ENCODE peak calls at places on chromosomes 11 and 22, in eight cellular contexts. One of them, this sample, is unnamed.

GRCh38 chr11:26599421-26599820 is 27.4 kb upstream of the MUC15 start:
- DNase-seq in LHCN-M2: peak
- DNase-seq in astrocyte of the cerebellum: peak
- DNase-seq in NCI-H774: peak
- DNase-seq in activated effector memory CD4-positive, alpha-beta T cell treated with Interleukin-2 at 50 U/mL for 16 hours: no peak
- DNase-seq in coronary artery: no peak
- DNase-seq in bronchial epithelial cell: peak
- DNase-seq in stimulated activated CD8-positive, alpha-beta memory T cell treated with anti-CD3 and anti-CD28 coated beads, Interleukin-4, amount 100 ng/mL, for 24 hours: no peak
- DNase-seq in this sample: no peak

GRCh38 chr22:48825802-48826520 is 1001.7 kb downstream of the BRD1 start:
- DNase-seq in LHCN-M2: no peak
- DNase-seq in astrocyte of the cerebellum: no peak
- DNase-seq in NCI-H774: no peak
- DNase-seq in activated effector memory CD4-positive, alpha-beta T cell treated with Interleukin-2 at 50 U/mL for 16 hours: no peak
- DNase-seq in coronary artery: peak
- DNase-seq in bronchial epithelial cell: no peak
- DNase-seq in stimulated activated CD8-positive, alpha-beta memory T cell treated with anti-CD3 and anti-CD28 coated beads, Interleukin-4, amount 100 ng/mL, for 24 hours: no peak
- DNase-seq in this sample: no peak

GRCh38 chr11:130979386-130979972 is 63.2 kb upstream of the SNX19 start:
- DNase-seq in LHCN-M2: peak
- DNase-seq in astrocyte of the cerebellum: peak
- DNase-seq in NCI-H774: no peak
- DNase-seq in activated effector memory CD4-positive, alpha-beta T cell treated with Interleukin-2 at 50 U/mL for 16 hours: no peak
- DNase-seq in coronary artery: no peak
- DNase-seq in bronchial epithelial cell: peak
- DNase-seq in stimulated activated CD8-positive, alpha-beta memory T cell treated with anti-CD3 and anti-CD28 coated beads, Interleukin-4, amount 100 ng/mL, for 24 hours: no peak
- DNase-seq in this sample: no peak

GRCh38 chr11:67442504-67443398 is 525 bp downstream of the CORO1B start:
- DNase-seq in LHCN-M2: no peak
- DNase-seq in astrocyte of the cerebellum: no peak
- DNase-seq in NCI-H774: no peak
- DNase-seq in activated effector memory CD4-positive, alpha-beta T cell treated with Interleukin-2 at 50 U/mL for 16 hours: no peak
- DNase-seq in coronary artery: no peak
- DNase-seq in bronchial epithelial cell: no peak
- DNase-seq in stimulated activated CD8-positive, alpha-beta memory T cell treated with anti-CD3 and anti-CD28 coated beads, Interleukin-4, amount 100 ng/mL, for 24 hours: no peak
- DNase-seq in this sample: no peak

GRCh38 chr22:43625242-43625641 is 186.9 kb downstream of the EFCAB6 start:
- DNase-seq in LHCN-M2: no peak
- DNase-seq in astrocyte of the cerebellum: peak
- DNase-seq in NCI-H774: no peak
- DNase-seq in activated effector memory CD4-positive, alpha-beta T cell treated with Interleukin-2 at 50 U/mL for 16 hours: no peak
- DNase-seq in coronary artery: no peak
- DNase-seq in bronchial epithelial cell: no peak
- DNase-seq in stimulated activated CD8-positive, alpha-beta memory T cell treated with anti-CD3 and anti-CD28 coated beads, Interleukin-4, amount 100 ng/mL, for 24 hours: no peak
- DNase-seq in this sample: no peak

GRCh38 chr22:46695346-46696224 is 42.5 kb downstream of the CERK start:
- DNase-seq in LHCN-M2: no peak
- DNase-seq in astrocyte of the cerebellum: no peak
- DNase-seq in NCI-H774: no peak
- DNase-seq in activated effector memory CD4-positive, alpha-beta T cell treated with Interleukin-2 at 50 U/mL for 16 hours: no peak
- DNase-seq in coronary artery: no peak
- DNase-seq in bronchial epithelial cell: no peak
- DNase-seq in stimulated activated CD8-positive, alpha-beta memory T cell treated with anti-CD3 and anti-CD28 coated beads, Interleukin-4, amount 100 ng/mL, for 24 hours: no peak
- DNase-seq in this sample: no peak

GRCh38 chr11:125297346-125297910 is 132.9 kb downstream of the PKNOX2 start:
- DNase-seq in LHCN-M2: no peak
- DNase-seq in astrocyte of the cerebellum: no peak
- DNase-seq in NCI-H774: no peak
- DNase-seq in activated effector memory CD4-positive, alpha-beta T cell treated with Interleukin-2 at 50 U/mL for 16 hours: no peak
- DNase-seq in coronary artery: no peak
- DNase-seq in bronchial epithelial cell: no peak
- DNase-seq in stimulated activated CD8-positive, alpha-beta memory T cell treated with anti-CD3 and anti-CD28 coated beads, Interleukin-4, amount 100 ng/mL, for 24 hours: no peak
- DNase-seq in this sample: no peak

GRCh38 chr22:47332246-47332980 is 570.0 kb downstream of the TBC1D22A start:
- DNase-seq in LHCN-M2: no peak
- DNase-seq in astrocyte of the cerebellum: no peak
- DNase-seq in NCI-H774: no peak
- DNase-seq in activated effector memory CD4-positive, alpha-beta T cell treated with Interleukin-2 at 50 U/mL for 16 hours: no peak
- DNase-seq in coronary artery: no peak
- DNase-seq in bronchial epithelial cell: no peak
- DNase-seq in stimulated activated CD8-positive, alpha-beta memory T cell treated with anti-CD3 and anti-CD28 coated beads, Interleukin-4, amount 100 ng/mL, for 24 hours: no peak
- DNase-seq in this sample: no peak

GRCh38 chr11:19660076-19660475 is 52.6 kb upstream of the NAV2 start:
- DNase-seq in LHCN-M2: peak
- DNase-seq in astrocyte of the cerebellum: peak
- DNase-seq in NCI-H774: no peak
- DNase-seq in activated effector memory CD4-positive, alpha-beta T cell treated with Interleukin-2 at 50 U/mL for 16 hours: peak
- DNase-seq in coronary artery: no peak
- DNase-seq in bronchial epithelial cell: peak
- DNase-seq in stimulated activated CD8-positive, alpha-beta memory T cell treated with anti-CD3 and anti-CD28 coated beads, Interleukin-4, amount 100 ng/mL, for 24 hours: no peak
- DNase-seq in this sample: no peak

GRCh38 chr11:2898366-2899079 is 12.9 kb upstream of the CDKN1C start:
- DNase-seq in LHCN-M2: peak
- DNase-seq in astrocyte of the cerebellum: peak
- DNase-seq in NCI-H774: no peak
- DNase-seq in activated effector memory CD4-positive, alpha-beta T cell treated with Interleukin-2 at 50 U/mL for 16 hours: peak
- DNase-seq in coronary artery: peak
- DNase-seq in bronchial epithelial cell: peak
- DNase-seq in stimulated activated CD8-positive, alpha-beta memory T cell treated with anti-CD3 and anti-CD28 coated beads, Interleukin-4, amount 100 ng/mL, for 24 hours: peak
- DNase-seq in this sample: peak

GRCh38 chr11:124791626-124792341 is 8.4 kb downstream of the MSANTD2 start:
- DNase-seq in LHCN-M2: peak
- DNase-seq in astrocyte of the cerebellum: no peak
- DNase-seq in NCI-H774: no peak
- DNase-seq in activated effector memory CD4-positive, alpha-beta T cell treated with Interleukin-2 at 50 U/mL for 16 hours: no peak
- DNase-seq in coronary artery: no peak
- DNase-seq in bronchial epithelial cell: no peak
- DNase-seq in stimulated activated CD8-positive, alpha-beta memory T cell treated with anti-CD3 and anti-CD28 coated beads, Interleukin-4, amount 100 ng/mL, for 24 hours: no peak
- DNase-seq in this sample: no peak

GRCh38 chr22:44583076-44583760 is 85.2 kb upstream of the RTL6 start:
- DNase-seq in LHCN-M2: no peak
- DNase-seq in astrocyte of the cerebellum: no peak
- DNase-seq in NCI-H774: no peak
- DNase-seq in activated effector memory CD4-positive, alpha-beta T cell treated with Interleukin-2 at 50 U/mL for 16 hours: no peak
- DNase-seq in coronary artery: peak
- DNase-seq in bronchial epithelial cell: peak
- DNase-seq in stimulated activated CD8-positive, alpha-beta memory T cell treated with anti-CD3 and anti-CD28 coated beads, Interleukin-4, amount 100 ng/mL, for 24 hours: no peak
- DNase-seq in this sample: no peak

GRCh38 chr11:118436639-118437045 is 350 bp downstream of the KMT2A start:
- DNase-seq in LHCN-M2: no peak
- DNase-seq in astrocyte of the cerebellum: no peak
- DNase-seq in NCI-H774: no peak
- DNase-seq in activated effector memory CD4-positive, alpha-beta T cell treated with Interleukin-2 at 50 U/mL for 16 hours: no peak
- DNase-seq in coronary artery: no peak
- DNase-seq in bronchial epithelial cell: no peak
- DNase-seq in stimulated activated CD8-positive, alpha-beta memory T cell treated with anti-CD3 and anti-CD28 coated beads, Interleukin-4, amount 100 ng/mL, for 24 hours: peak
- DNase-seq in this sample: no peak

GRCh38 chr11:134669796-134670195 is 257.8 kb upstream of the B3GAT1 start:
- DNase-seq in LHCN-M2: no peak
- DNase-seq in astrocyte of the cerebellum: no peak
- DNase-seq in NCI-H774: no peak
- DNase-seq in activated effector memory CD4-positive, alpha-beta T cell treated with Interleukin-2 at 50 U/mL for 16 hours: no peak
- DNase-seq in coronary artery: no peak
- DNase-seq in bronchial epithelial cell: no peak
- DNase-seq in stimulated activated CD8-positive, alpha-beta memory T cell treated with anti-CD3 and anti-CD28 coated beads, Interleukin-4, amount 100 ng/mL, for 24 hours: no peak
- DNase-seq in this sample: no peak

GRCh38 chr11:72838691-72839305 is 24.6 kb downstream of the ATG16L2 start:
- DNase-seq in LHCN-M2: no peak
- DNase-seq in astrocyte of the cerebellum: no peak
- DNase-seq in NCI-H774: no peak
- DNase-seq in activated effector memory CD4-positive, alpha-beta T cell treated with Interleukin-2 at 50 U/mL for 16 hours: no peak
- DNase-seq in coronary artery: no peak
- DNase-seq in bronchial epithelial cell: peak
- DNase-seq in stimulated activated CD8-positive, alpha-beta memory T cell treated with anti-CD3 and anti-CD28 coated beads, Interleukin-4, amount 100 ng/mL, for 24 hours: no peak
- DNase-seq in this sample: no peak